ENCODE peak calls at places on chromosome 10, in ten cellular contexts. One of them, this sample, is unnamed.

GRCh38 chr10:111455776-111456426 is 379.1 kb downstream of the ADRA2A start:
- DNase-seq in astrocyte of the spinal cord: no peak
- DNase-seq in mammary epithelial cell: no peak
- DNase-seq in lower lobe of right lung: no peak
- DNase-seq in cardiac fibroblast: no peak
- DNase-seq in OCI-LY7: no peak
- DNase-seq in tibial artery: peak
- DNase-seq in transverse colon: no peak
- DNase-seq in epithelial cell of proximal tubule: no peak
- DNase-seq in choroid plexus epithelial cell: no peak
- DNase-seq in this sample: no peak

GRCh38 chr10:67612577-67613537 is 83.1 kb downstream of the CTNNA3 start:
- DNase-seq in astrocyte of the spinal cord: peak
- DNase-seq in mammary epithelial cell: peak
- DNase-seq in lower lobe of right lung: no peak
- DNase-seq in cardiac fibroblast: peak
- DNase-seq in OCI-LY7: no peak
- DNase-seq in tibial artery: no peak
- DNase-seq in transverse colon: no peak
- DNase-seq in epithelial cell of proximal tubule: peak
- DNase-seq in choroid plexus epithelial cell: peak
- DNase-seq in this sample: peak

GRCh38 chr10:125095228-125095627 is 65.1 kb downstream of the CTBP2 start:
- DNase-seq in astrocyte of the spinal cord: no peak
- DNase-seq in mammary epithelial cell: no peak
- DNase-seq in lower lobe of right lung: no peak
- DNase-seq in cardiac fibroblast: no peak
- DNase-seq in OCI-LY7: no peak
- DNase-seq in tibial artery: no peak
- DNase-seq in transverse colon: no peak
- DNase-seq in epithelial cell of proximal tubule: no peak
- DNase-seq in choroid plexus epithelial cell: no peak
- DNase-seq in this sample: no peak

GRCh38 chr10:25059990-25060389 is 43.6 kb downstream of the THNSL1 start:
- DNase-seq in astrocyte of the spinal cord: peak
- DNase-seq in mammary epithelial cell: peak
- DNase-seq in lower lobe of right lung: peak
- DNase-seq in cardiac fibroblast: peak
- DNase-seq in OCI-LY7: no peak
- DNase-seq in tibial artery: peak
- DNase-seq in transverse colon: peak
- DNase-seq in epithelial cell of proximal tubule: peak
- DNase-seq in choroid plexus epithelial cell: peak
- DNase-seq in this sample: peak

GRCh38 chr10:80136134-80136571 is 3.6 kb downstream of the PLAC9 start:
- DNase-seq in astrocyte of the spinal cord: peak
- DNase-seq in mammary epithelial cell: no peak
- DNase-seq in lower lobe of right lung: peak
- DNase-seq in cardiac fibroblast: peak
- DNase-seq in OCI-LY7: no peak
- DNase-seq in tibial artery: peak
- DNase-seq in transverse colon: no peak
- DNase-seq in epithelial cell of proximal tubule: no peak
- DNase-seq in choroid plexus epithelial cell: peak
- DNase-seq in this sample: peak

GRCh38 chr10:58932821-58933314 is 243.6 kb upstream of the PHYHIPL start:
- DNase-seq in astrocyte of the spinal cord: no peak
- DNase-seq in mammary epithelial cell: no peak
- DNase-seq in lower lobe of right lung: no peak
- DNase-seq in cardiac fibroblast: no peak
- DNase-seq in OCI-LY7: no peak
- DNase-seq in tibial artery: no peak
- DNase-seq in transverse colon: no peak
- DNase-seq in epithelial cell of proximal tubule: no peak
- DNase-seq in choroid plexus epithelial cell: no peak
- DNase-seq in this sample: no peak

GRCh38 chr10:49298990-49299815 is at the start of gene C10orf71:
- DNase-seq in astrocyte of the spinal cord: peak
- DNase-seq in mammary epithelial cell: no peak
- DNase-seq in lower lobe of right lung: no peak
- DNase-seq in cardiac fibroblast: no peak
- DNase-seq in OCI-LY7: peak
- DNase-seq in tibial artery: no peak
- DNase-seq in transverse colon: no peak
- DNase-seq in epithelial cell of proximal tubule: no peak
- DNase-seq in choroid plexus epithelial cell: peak
- DNase-seq in this sample: no peak

GRCh38 chr10:133516072-133516471 is 11.1 kb upstream of the CYP2E1 start:
- DNase-seq in astrocyte of the spinal cord: no peak
- DNase-seq in mammary epithelial cell: no peak
- DNase-seq in lower lobe of right lung: no peak
- DNase-seq in cardiac fibroblast: no peak
- DNase-seq in OCI-LY7: no peak
- DNase-seq in tibial artery: no peak
- DNase-seq in transverse colon: no peak
- DNase-seq in epithelial cell of proximal tubule: no peak
- DNase-seq in choroid plexus epithelial cell: no peak
- DNase-seq in this sample: no peak

GRCh38 chr10:32446701-32447406 is 914 bp downstream of the CCDC7 start:
- DNase-seq in astrocyte of the spinal cord: peak
- DNase-seq in mammary epithelial cell: no peak
- DNase-seq in lower lobe of right lung: no peak
- DNase-seq in cardiac fibroblast: peak
- DNase-seq in OCI-LY7: peak
- DNase-seq in tibial artery: no peak
- DNase-seq in transverse colon: no peak
- DNase-seq in epithelial cell of proximal tubule: no peak
- DNase-seq in choroid plexus epithelial cell: peak
- DNase-seq in this sample: no peak

GRCh38 chr10:6146921-6147320 is 55.8 kb upstream of the PFKFB3 start:
- DNase-seq in astrocyte of the spinal cord: no peak
- DNase-seq in mammary epithelial cell: no peak
- DNase-seq in lower lobe of right lung: peak
- DNase-seq in cardiac fibroblast: no peak
- DNase-seq in OCI-LY7: no peak
- DNase-seq in tibial artery: no peak
- DNase-seq in transverse colon: no peak
- DNase-seq in epithelial cell of proximal tubule: no peak
- DNase-seq in choroid plexus epithelial cell: no peak
- DNase-seq in this sample: no peak

GRCh38 chr10:12041766-12042408 is 722 bp downstream of the UPF2 start:
- DNase-seq in astrocyte of the spinal cord: peak
- DNase-seq in mammary epithelial cell: peak
- DNase-seq in lower lobe of right lung: no peak
- DNase-seq in cardiac fibroblast: peak
- DNase-seq in OCI-LY7: peak
- DNase-seq in tibial artery: no peak
- DNase-seq in transverse colon: peak
- DNase-seq in epithelial cell of proximal tubule: no peak
- DNase-seq in choroid plexus epithelial cell: peak
- DNase-seq in this sample: no peak

DNA sequence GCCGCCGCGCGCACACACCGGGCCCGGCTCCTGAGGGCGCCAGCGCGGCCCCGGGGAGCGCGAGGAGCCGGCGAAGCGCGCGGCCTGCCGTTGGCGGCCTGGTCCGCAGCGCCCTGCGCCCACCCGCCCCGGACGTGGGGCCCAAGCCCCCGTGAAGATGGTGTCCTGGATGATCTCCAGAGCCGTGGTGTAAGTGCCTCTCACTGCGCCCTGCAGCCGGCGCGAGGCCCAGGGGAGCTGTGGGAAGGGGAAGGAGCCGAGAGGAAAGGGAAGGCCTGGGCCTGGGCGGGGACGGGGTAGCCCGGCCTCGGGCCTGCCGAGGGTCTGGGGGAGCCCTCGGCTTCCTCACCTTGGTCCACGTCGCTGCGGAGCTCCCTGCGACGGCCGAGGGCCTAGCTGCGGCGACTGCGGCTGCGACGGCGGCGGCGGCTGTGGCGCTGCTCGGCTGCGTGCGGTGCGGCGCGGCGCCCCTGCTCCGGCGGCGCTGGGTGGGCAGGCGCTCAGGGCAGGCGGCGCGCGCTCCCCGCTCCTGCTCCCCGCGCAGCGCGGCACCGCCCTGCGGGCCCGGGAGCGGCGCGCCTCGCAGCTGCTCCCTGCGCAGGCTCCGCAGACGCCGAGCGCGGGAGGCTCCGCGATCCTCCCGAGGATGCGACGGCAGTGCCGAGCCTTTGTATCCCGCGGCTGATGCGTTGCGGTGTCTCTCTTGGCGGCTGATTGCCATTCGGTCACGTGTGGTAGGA is at the start of gene REEP3:
- DNase-seq in astrocyte of the spinal cord: peak
- DNase-seq in mammary epithelial cell: peak
- DNase-seq in lower lobe of right lung: peak
- DNase-seq in cardiac fibroblast: peak
- DNase-seq in OCI-LY7: peak
- DNase-seq in tibial artery: peak
- DNase-seq in transverse colon: peak
- DNase-seq in epithelial cell of proximal tubule: no peak
- DNase-seq in choroid plexus epithelial cell: peak
- DNase-seq in this sample: peak
- TF ChIP-seq CTCF in astrocyte of the spinal cord: no peak
- TF ChIP-seq CTCF in mammary epithelial cell: no peak
- TF ChIP-seq CTCF in lower lobe of right lung: no peak
- TF ChIP-seq CTCF in cardiac fibroblast: no peak
- TF ChIP-seq CTCF in OCI-LY7: no peak
- TF ChIP-seq CTCF in tibial artery: no peak
- TF ChIP-seq CTCF in transverse colon: no peak
- TF ChIP-seq CTCF in epithelial cell of proximal tubule: no peak
- TF ChIP-seq CTCF in choroid plexus epithelial cell: no peak
- TF ChIP-seq CTCF in this sample: no peak

GRCh38 chr10:110228066-110228465 is 20.7 kb downstream of the MXI1 start:
- DNase-seq in astrocyte of the spinal cord: no peak
- DNase-seq in mammary epithelial cell: no peak
- DNase-seq in lower lobe of right lung: no peak
- DNase-seq in cardiac fibroblast: no peak
- DNase-seq in OCI-LY7: no peak
- DNase-seq in tibial artery: no peak
- DNase-seq in transverse colon: no peak
- DNase-seq in epithelial cell of proximal tubule: no peak
- DNase-seq in choroid plexus epithelial cell: no peak
- DNase-seq in this sample: no peak
- H3K4me3 ChIP-seq in astrocyte of the spinal cord: no peak
- H3K4me3 ChIP-seq in mammary epithelial cell: no peak
- H3K4me3 ChIP-seq in lower lobe of right lung: peak
- H3K4me3 ChIP-seq in cardiac fibroblast: no peak
- H3K4me3 ChIP-seq in OCI-LY7: no peak
- H3K4me3 ChIP-seq in tibial artery: peak
- H3K4me3 ChIP-seq in transverse colon: no peak
- H3K4me3 ChIP-seq in epithelial cell of proximal tubule: no peak
- H3K4me3 ChIP-seq in choroid plexus epithelial cell: no peak
- H3K4me3 ChIP-seq in this sample: no peak

GRCh38 chr10:126302195-126302594 is 86.1 kb downstream of the ADAM12 start:
- DNase-seq in astrocyte of the spinal cord: no peak
- DNase-seq in mammary epithelial cell: no peak
- DNase-seq in lower lobe of right lung: no peak
- DNase-seq in cardiac fibroblast: peak
- DNase-seq in OCI-LY7: no peak
- DNase-seq in tibial artery: no peak
- DNase-seq in transverse colon: no peak
- DNase-seq in epithelial cell of proximal tubule: no peak
- DNase-seq in choroid plexus epithelial cell: peak
- DNase-seq in this sample: no peak

DNA sequence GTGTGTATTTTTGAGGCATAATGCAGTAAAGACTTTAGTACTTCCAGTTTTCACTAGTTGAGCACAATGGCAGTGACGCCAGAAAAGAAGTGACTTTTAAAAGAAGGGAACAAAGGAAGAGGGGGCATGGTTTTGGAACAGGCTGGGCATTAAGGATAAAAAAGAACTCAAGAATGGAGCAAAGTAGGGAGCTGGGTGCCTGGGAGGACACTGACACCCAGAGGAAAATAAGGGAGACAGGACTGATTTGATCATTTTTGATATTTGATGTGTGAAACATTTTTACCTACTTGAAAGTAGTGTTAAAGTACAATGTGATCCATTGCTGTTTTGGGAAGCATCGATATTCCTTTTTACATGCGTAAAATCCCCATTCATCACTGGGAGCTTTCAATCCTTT is 85.4 kb downstream of the ADAM12 start:
- DNase-seq in astrocyte of the spinal cord: no peak
- DNase-seq in mammary epithelial cell: no peak
- DNase-seq in lower lobe of right lung: no peak
- DNase-seq in cardiac fibroblast: peak
- DNase-seq in OCI-LY7: no peak
- DNase-seq in tibial artery: no peak
- DNase-seq in transverse colon: no peak
- DNase-seq in epithelial cell of proximal tubule: no peak
- DNase-seq in choroid plexus epithelial cell: peak
- DNase-seq in this sample: no peak
- TF ChIP-seq CTCF in astrocyte of the spinal cord: no peak
- TF ChIP-seq CTCF in mammary epithelial cell: peak
- TF ChIP-seq CTCF in lower lobe of right lung: no peak
- TF ChIP-seq CTCF in cardiac fibroblast: peak
- TF ChIP-seq CTCF in OCI-LY7: no peak
- TF ChIP-seq CTCF in tibial artery: no peak
- TF ChIP-seq CTCF in transverse colon: no peak
- TF ChIP-seq CTCF in epithelial cell of proximal tubule: peak
- TF ChIP-seq CTCF in choroid plexus epithelial cell: peak
- TF ChIP-seq CTCF in this sample: no peak

GRCh38 chr10:103649654-103650423 is 156.3 kb downstream of the NEURL1 start:
- DNase-seq in astrocyte of the spinal cord: no peak
- DNase-seq in mammary epithelial cell: no peak
- DNase-seq in lower lobe of right lung: no peak
- DNase-seq in cardiac fibroblast: no peak
- DNase-seq in OCI-LY7: peak
- DNase-seq in tibial artery: peak
- DNase-seq in transverse colon: no peak
- DNase-seq in epithelial cell of proximal tubule: no peak
- DNase-seq in choroid plexus epithelial cell: no peak
- DNase-seq in this sample: no peak

GRCh38 chr10:103648951-103649532 is 155.5 kb downstream of the NEURL1 start:
- DNase-seq in astrocyte of the spinal cord: peak
- DNase-seq in mammary epithelial cell: no peak
- DNase-seq in lower lobe of right lung: peak
- DNase-seq in cardiac fibroblast: peak
- DNase-seq in OCI-LY7: no peak
- DNase-seq in tibial artery: peak
- DNase-seq in transverse colon: no peak
- DNase-seq in epithelial cell of proximal tubule: no peak
- DNase-seq in choroid plexus epithelial cell: peak
- DNase-seq in this sample: peak

GRCh38 chr10:103652599-103653281 is 159.2 kb downstream of the NEURL1 start:
- DNase-seq in astrocyte of the spinal cord: no peak
- DNase-seq in mammary epithelial cell: no peak
- DNase-seq in lower lobe of right lung: no peak
- DNase-seq in cardiac fibroblast: no peak
- DNase-seq in OCI-LY7: no peak
- DNase-seq in tibial artery: peak
- DNase-seq in transverse colon: peak
- DNase-seq in epithelial cell of proximal tubule: no peak
- DNase-seq in choroid plexus epithelial cell: no peak
- DNase-seq in this sample: no peak

GRCh38 chr10:103653581-103654020 is 160.1 kb downstream of the NEURL1 start:
- DNase-seq in astrocyte of the spinal cord: no peak
- DNase-seq in mammary epithelial cell: no peak
- DNase-seq in lower lobe of right lung: peak
- DNase-seq in cardiac fibroblast: no peak
- DNase-seq in OCI-LY7: no peak
- DNase-seq in tibial artery: no peak
- DNase-seq in transverse colon: peak
- DNase-seq in epithelial cell of proximal tubule: no peak
- DNase-seq in choroid plexus epithelial cell: no peak
- DNase-seq in this sample: no peak

GRCh38 chr10:103651783-103652476 is 158.4 kb downstream of the NEURL1 start:
- DNase-seq in astrocyte of the spinal cord: no peak
- DNase-seq in mammary epithelial cell: no peak
- DNase-seq in lower lobe of right lung: no peak
- DNase-seq in cardiac fibroblast: no peak
- DNase-seq in OCI-LY7: no peak
- DNase-seq in tibial artery: no peak
- DNase-seq in transverse colon: peak
- DNase-seq in epithelial cell of proximal tubule: no peak
- DNase-seq in choroid plexus epithelial cell: no peak
- DNase-seq in this sample: no peak
- H3K4me3 ChIP-seq in astrocyte of the spinal cord: no peak
- H3K4me3 ChIP-seq in mammary epithelial cell: no peak
- H3K4me3 ChIP-seq in lower lobe of right lung: no peak
- H3K4me3 ChIP-seq in cardiac fibroblast: no peak
- H3K4me3 ChIP-seq in OCI-LY7: no peak
- H3K4me3 ChIP-seq in tibial artery: no peak
- H3K4me3 ChIP-seq in transverse colon: no peak
- H3K4me3 ChIP-seq in epithelial cell of proximal tubule: no peak
- H3K4me3 ChIP-seq in choroid plexus epithelial cell: no peak
- H3K4me3 ChIP-seq in this sample: no peak

This sample was measured in astrocyte of the cerebellum.